ENCODE peak calls at places on chromosomes 7 and 10, in eight cellular contexts. One of them, this sample, is unnamed. For H3K4me1, the result is how much of the 10 kb centered on the place peaks cover.

GRCh38 chr10:93471110-93471651 is 11.0 kb downstream of the MYOF start:
- DNase-seq in left ventricle myocardium inferior: no peak
- DNase-seq in GM12878: no peak
- DNase-seq in CD8-positive, alpha-beta memory T cell: no peak
- DNase-seq in BE2C: no peak
- DNase-seq in OCI-LY7: no peak
- DNase-seq in transverse colon: no peak
- DNase-seq in lower lobe of right lung: no peak
- DNase-seq in this sample: no peak

GRCh38 chr7:35253680-35254495 is at the start of gene TBX20:
- DNase-seq in CD8-positive, alpha-beta memory T cell: no peak
- DNase-seq in GM12878: no peak
- DNase-seq in BE2C: peak
- DNase-seq in OCI-LY7: peak
- DNase-seq in transverse colon: peak
- DNase-seq in left ventricle myocardium inferior: peak
- DNase-seq in lower lobe of right lung: peak
- DNase-seq in this sample: peak

GRCh38 chr10:93874309-93875031 is 19.3 kb upstream of the SLC35G1 start:
- DNase-seq in CD8-positive, alpha-beta memory T cell: no peak
- DNase-seq in BE2C: no peak
- DNase-seq in left ventricle myocardium inferior: no peak
- DNase-seq in lower lobe of right lung: no peak
- DNase-seq in GM12878: no peak
- DNase-seq in OCI-LY7: no peak
- DNase-seq in transverse colon: no peak
- DNase-seq in this sample: no peak

GRCh38 chr7:15609287-15609686 is 47.5 kb upstream of the AGMO start:
- DNase-seq in lower lobe of right lung: no peak
- DNase-seq in GM12878: no peak
- DNase-seq in BE2C: no peak
- DNase-seq in transverse colon: no peak
- DNase-seq in left ventricle myocardium inferior: no peak
- DNase-seq in CD8-positive, alpha-beta memory T cell: no peak
- DNase-seq in OCI-LY7: no peak
- DNase-seq in this sample: no peak

GRCh38 chr10:126097558-126098215 is 201.3 kb downstream of the FANK1 start:
- DNase-seq in left ventricle myocardium inferior: no peak
- DNase-seq in OCI-LY7: no peak
- DNase-seq in transverse colon: no peak
- DNase-seq in lower lobe of right lung: no peak
- DNase-seq in CD8-positive, alpha-beta memory T cell: no peak
- DNase-seq in BE2C: no peak
- DNase-seq in GM12878: no peak
- DNase-seq in this sample: no peak

GRCh38 chr10:5782174-5782573 is 31.1 kb downstream of the GDI2 start:
- DNase-seq in CD8-positive, alpha-beta memory T cell: no peak
- DNase-seq in OCI-LY7: no peak
- DNase-seq in GM12878: no peak
- DNase-seq in lower lobe of right lung: no peak
- DNase-seq in transverse colon: no peak
- DNase-seq in left ventricle myocardium inferior: no peak
- DNase-seq in BE2C: no peak
- DNase-seq in this sample: no peak

GRCh38 chr7:121494531-121494930 is 98.4 kb upstream of the FAM3C start:
- DNase-seq in GM12878: no peak
- DNase-seq in lower lobe of right lung: no peak
- DNase-seq in OCI-LY7: no peak
- DNase-seq in left ventricle myocardium inferior: no peak
- DNase-seq in BE2C: no peak
- DNase-seq in CD8-positive, alpha-beta memory T cell: no peak
- DNase-seq in transverse colon: no peak
- DNase-seq in this sample: no peak

GRCh38 chr10:14396441-14397048 is 65.8 kb upstream of the FRMD4A start:
- DNase-seq in transverse colon: no peak
- DNase-seq in BE2C: no peak
- DNase-seq in lower lobe of right lung: no peak
- DNase-seq in OCI-LY7: no peak
- DNase-seq in GM12878: no peak
- DNase-seq in left ventricle myocardium inferior: no peak
- DNase-seq in CD8-positive, alpha-beta memory T cell: no peak
- DNase-seq in this sample: no peak

GRCh38 chr10:92880233-92880861 is 32.0 kb downstream of the EXOC6 start:
- DNase-seq in transverse colon: no peak
- DNase-seq in lower lobe of right lung: no peak
- DNase-seq in BE2C: peak
- DNase-seq in CD8-positive, alpha-beta memory T cell: peak
- DNase-seq in GM12878: no peak
- DNase-seq in OCI-LY7: peak
- DNase-seq in left ventricle myocardium inferior: no peak
- DNase-seq in this sample: no peak

GRCh38 chr10:98006266-98006665 is 24.2 kb downstream of the CRTAC1 start:
- DNase-seq in BE2C: peak
- DNase-seq in CD8-positive, alpha-beta memory T cell: no peak
- DNase-seq in transverse colon: peak
- DNase-seq in left ventricle myocardium inferior: no peak
- DNase-seq in GM12878: no peak
- DNase-seq in lower lobe of right lung: no peak
- DNase-seq in OCI-LY7: no peak
- DNase-seq in this sample: peak

GRCh38 chr10:4022473-4022872 is 237.5 kb upstream of the KLF6 start:
- DNase-seq in GM12878: no peak
- DNase-seq in transverse colon: no peak
- DNase-seq in CD8-positive, alpha-beta memory T cell: no peak
- DNase-seq in lower lobe of right lung: no peak
- DNase-seq in BE2C: no peak
- DNase-seq in left ventricle myocardium inferior: no peak
- DNase-seq in OCI-LY7: no peak
- DNase-seq in this sample: no peak

GRCh38 chr7:101990811-101991418 is 173.5 kb downstream of the CUX1 start:
- DNase-seq in OCI-LY7: peak
- DNase-seq in CD8-positive, alpha-beta memory T cell: peak
- DNase-seq in transverse colon: peak
- DNase-seq in BE2C: no peak
- DNase-seq in left ventricle myocardium inferior: no peak
- DNase-seq in lower lobe of right lung: no peak
- DNase-seq in GM12878: peak
- DNase-seq in this sample: peak

GRCh38 chr10:123997486-123998196 is 95.8 kb downstream of the CHST15 start:
- DNase-seq in transverse colon: no peak
- DNase-seq in GM12878: peak
- DNase-seq in left ventricle myocardium inferior: no peak
- DNase-seq in BE2C: no peak
- DNase-seq in OCI-LY7: no peak
- DNase-seq in lower lobe of right lung: peak
- DNase-seq in CD8-positive, alpha-beta memory T cell: no peak
- DNase-seq in this sample: peak

GRCh38 chr7:46565257-46565656 is 644.2 kb upstream of the IGFBP3 start:
- DNase-seq in BE2C: no peak
- DNase-seq in lower lobe of right lung: no peak
- DNase-seq in OCI-LY7: no peak
- DNase-seq in transverse colon: no peak
- DNase-seq in CD8-positive, alpha-beta memory T cell: no peak
- DNase-seq in GM12878: no peak
- DNase-seq in left ventricle myocardium inferior: no peak
- DNase-seq in this sample: no peak

GRCh38 chr10:57638411-57638810 is 629.3 kb downstream of the IPMK start:
- DNase-seq in left ventricle myocardium inferior: no peak
- DNase-seq in lower lobe of right lung: no peak
- DNase-seq in GM12878: no peak
- DNase-seq in transverse colon: no peak
- DNase-seq in BE2C: no peak
- DNase-seq in OCI-LY7: no peak
- DNase-seq in CD8-positive, alpha-beta memory T cell: no peak
- DNase-seq in this sample: no peak

GRCh38 chr7:87213801-87214200 is 5.7 kb downstream of the TMEM243 start:
- DNase-seq in CD8-positive, alpha-beta memory T cell: no peak
- DNase-seq in OCI-LY7: no peak
- DNase-seq in lower lobe of right lung: no peak
- DNase-seq in GM12878: no peak
- DNase-seq in transverse colon: no peak
- DNase-seq in left ventricle myocardium inferior: no peak
- DNase-seq in BE2C: no peak
- DNase-seq in this sample: no peak

GRCh38 chr7:28013019-28013418 is 167.6 kb downstream of the JAZF1 start:
- DNase-seq in BE2C: peak
- DNase-seq in CD8-positive, alpha-beta memory T cell: no peak
- DNase-seq in left ventricle myocardium inferior: no peak
- DNase-seq in OCI-LY7: peak
- DNase-seq in transverse colon: no peak
- DNase-seq in lower lobe of right lung: no peak
- DNase-seq in GM12878: no peak
- DNase-seq in this sample: no peak

GRCh38 chr7:2802082-2802481 is 42.0 kb downstream of the GNA12 start:
- DNase-seq in lower lobe of right lung: no peak
- DNase-seq in GM12878: no peak
- DNase-seq in OCI-LY7: no peak
- DNase-seq in left ventricle myocardium inferior: no peak
- DNase-seq in transverse colon: no peak
- DNase-seq in CD8-positive, alpha-beta memory T cell: no peak
- DNase-seq in BE2C: no peak
- DNase-seq in this sample: no peak
- H3K4me1 ChIP-seq in lower lobe of right lung: under half
- H3K4me1 ChIP-seq in GM12878: under half
- H3K4me1 ChIP-seq in OCI-LY7: under half
- H3K4me1 ChIP-seq in left ventricle myocardium inferior: half or more
- H3K4me1 ChIP-seq in transverse colon: under half
- H3K4me1 ChIP-seq in CD8-positive, alpha-beta memory T cell: under half
- H3K4me1 ChIP-seq in BE2C: under half
- H3K4me1 ChIP-seq in this sample: under half

GRCh38 chr10:62077330-62078015 is 176.0 kb downstream of the ARID5B start:
- DNase-seq in BE2C: no peak
- DNase-seq in GM12878: no peak
- DNase-seq in left ventricle myocardium inferior: no peak
- DNase-seq in CD8-positive, alpha-beta memory T cell: no peak
- DNase-seq in lower lobe of right lung: no peak
- DNase-seq in OCI-LY7: no peak
- DNase-seq in transverse colon: no peak
- DNase-seq in this sample: no peak

GRCh38 chr10:62075912-62076311 is 174.4 kb downstream of the ARID5B start:
- DNase-seq in OCI-LY7: no peak
- DNase-seq in BE2C: no peak
- DNase-seq in CD8-positive, alpha-beta memory T cell: no peak
- DNase-seq in lower lobe of right lung: no peak
- DNase-seq in transverse colon: no peak
- DNase-seq in GM12878: no peak
- DNase-seq in left ventricle myocardium inferior: no peak
- DNase-seq in this sample: no peak

GRCh38 chr10:62079885-62080559 is 178.5 kb downstream of the ARID5B start:
- DNase-seq in BE2C: no peak
- DNase-seq in lower lobe of right lung: no peak
- DNase-seq in left ventricle myocardium inferior: no peak
- DNase-seq in transverse colon: no peak
- DNase-seq in GM12878: peak
- DNase-seq in OCI-LY7: peak
- DNase-seq in CD8-positive, alpha-beta memory T cell: no peak
- DNase-seq in this sample: no peak

GRCh38 chr10:62075414-62075813 is 173.9 kb downstream of the ARID5B start:
- DNase-seq in GM12878: no peak
- DNase-seq in transverse colon: no peak
- DNase-seq in OCI-LY7: no peak
- DNase-seq in left ventricle myocardium inferior: no peak
- DNase-seq in lower lobe of right lung: no peak
- DNase-seq in CD8-positive, alpha-beta memory T cell: no peak
- DNase-seq in BE2C: no peak
- DNase-seq in this sample: no peak

DNA sequence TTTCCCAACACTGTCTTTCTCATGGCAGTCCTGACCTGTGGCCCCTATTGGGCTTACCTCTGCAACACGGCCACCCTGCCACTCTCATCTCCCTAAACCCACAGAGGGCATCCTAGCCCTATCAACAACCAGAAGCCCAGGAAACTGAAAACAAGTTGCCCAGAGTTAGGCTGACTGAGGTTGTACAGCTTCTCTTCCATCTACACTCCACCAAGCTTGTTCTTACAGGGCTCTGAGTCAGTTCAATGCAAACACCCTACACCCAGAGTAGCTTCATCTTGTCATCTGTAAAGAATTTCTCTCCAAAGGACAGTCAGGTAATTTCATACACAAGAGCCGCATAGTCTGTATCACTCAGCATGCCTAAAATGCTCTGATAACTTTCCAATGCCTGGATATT is 175.4 kb downstream of the ARID5B start:
- DNase-seq in left ventricle myocardium inferior: no peak
- DNase-seq in transverse colon: no peak
- DNase-seq in BE2C: no peak
- DNase-seq in lower lobe of right lung: no peak
- DNase-seq in OCI-LY7: no peak
- DNase-seq in CD8-positive, alpha-beta memory T cell: peak
- DNase-seq in GM12878: no peak
- DNase-seq in this sample: no peak
- H3K4me3 ChIP-seq in left ventricle myocardium inferior: no peak
- H3K4me3 ChIP-seq in transverse colon: no peak
- H3K4me3 ChIP-seq in BE2C: no peak
- H3K4me3 ChIP-seq in lower lobe of right lung: no peak
- H3K4me3 ChIP-seq in OCI-LY7: no peak
- H3K4me3 ChIP-seq in CD8-positive, alpha-beta memory T cell: no peak
- H3K4me3 ChIP-seq in GM12878: no peak
- H3K4me3 ChIP-seq in this sample: no peak

GRCh38 chr10:34707656-34708055 is 107.4 kb downstream of the PARD3 start:
- DNase-seq in BE2C: no peak
- DNase-seq in GM12878: no peak
- DNase-seq in OCI-LY7: no peak
- DNase-seq in transverse colon: no peak
- DNase-seq in CD8-positive, alpha-beta memory T cell: no peak
- DNase-seq in lower lobe of right lung: no peak
- DNase-seq in left ventricle myocardium inferior: no peak
- DNase-seq in this sample: no peak
- H3K4me1 ChIP-seq in BE2C: under half
- H3K4me1 ChIP-seq in GM12878: under half
- H3K4me1 ChIP-seq in OCI-LY7: under half
- H3K4me1 ChIP-seq in transverse colon: under half
- H3K4me1 ChIP-seq in CD8-positive, alpha-beta memory T cell: under half
- H3K4me1 ChIP-seq in lower lobe of right lung: half or more
- H3K4me1 ChIP-seq in left ventricle myocardium inferior: half or more
- H3K4me1 ChIP-seq in this sample: under half

GRCh38 chr7:5552123-5552522 is 128.5 kb upstream of the TNRC18 start:
- DNase-seq in OCI-LY7: no peak
- DNase-seq in transverse colon: no peak
- DNase-seq in left ventricle myocardium inferior: no peak
- DNase-seq in BE2C: no peak
- DNase-seq in lower lobe of right lung: no peak
- DNase-seq in GM12878: no peak
- DNase-seq in CD8-positive, alpha-beta memory T cell: no peak
- DNase-seq in this sample: no peak

GRCh38 chr7:5553298-5553877 is 129.8 kb upstream of the TNRC18 start:
- DNase-seq in lower lobe of right lung: peak
- DNase-seq in left ventricle myocardium inferior: no peak
- DNase-seq in GM12878: no peak
- DNase-seq in transverse colon: peak
- DNase-seq in CD8-positive, alpha-beta memory T cell: no peak
- DNase-seq in BE2C: no peak
- DNase-seq in OCI-LY7: no peak
- DNase-seq in this sample: peak

GRCh38 chr7:5557920-5558401 is 134.3 kb upstream of the TNRC18 start:
- DNase-seq in transverse colon: peak
- DNase-seq in OCI-LY7: peak
- DNase-seq in left ventricle myocardium inferior: peak
- DNase-seq in GM12878: peak
- DNase-seq in lower lobe of right lung: peak
- DNase-seq in CD8-positive, alpha-beta memory T cell: peak
- DNase-seq in BE2C: no peak
- DNase-seq in this sample: peak

GRCh38 chr7:5550831-5551230 is 127.2 kb upstream of the TNRC18 start:
- DNase-seq in CD8-positive, alpha-beta memory T cell: no peak
- DNase-seq in OCI-LY7: no peak
- DNase-seq in GM12878: no peak
- DNase-seq in BE2C: no peak
- DNase-seq in lower lobe of right lung: no peak
- DNase-seq in left ventricle myocardium inferior: no peak
- DNase-seq in transverse colon: no peak
- DNase-seq in this sample: no peak

GRCh38 chr7:5554287-5554785 is 130.7 kb upstream of the TNRC18 start:
- DNase-seq in GM12878: no peak
- DNase-seq in OCI-LY7: no peak
- DNase-seq in lower lobe of right lung: peak
- DNase-seq in CD8-positive, alpha-beta memory T cell: no peak
- DNase-seq in transverse colon: no peak
- DNase-seq in BE2C: no peak
- DNase-seq in left ventricle myocardium inferior: no peak
- DNase-seq in this sample: no peak
- H3K4me3 ChIP-seq in GM12878: peak
- H3K4me3 ChIP-seq in OCI-LY7: no peak
- H3K4me3 ChIP-seq in lower lobe of right lung: peak
- H3K4me3 ChIP-seq in CD8-positive, alpha-beta memory T cell: no peak
- H3K4me3 ChIP-seq in transverse colon: no peak
- H3K4me3 ChIP-seq in BE2C: no peak
- H3K4me3 ChIP-seq in left ventricle myocardium inferior: peak
- H3K4me3 ChIP-seq in this sample: no peak

This sample was measured in mucosa of descending colon.